ENCODE peak calls at places on chromosomes 4 and X, in four cellular contexts. One of them, this sample, is unnamed.
A peak's percentile ranks its signal among the peaks of the same experiment; 100 is the strongest.

GRCh38 chr4:71550220-71551190 is 211.7 kb downstream of the SLC4A4 start:
- DNase-seq in K562: no peak
- DNase-seq in HepG2: no peak
- DNase-seq in GM12878: no peak
- DNase-seq in this sample: no peak

GRCh38 chr4:56658410-56659003 is 22.6 kb downstream of the HOPX start:
- DNase-seq in K562: no peak
- DNase-seq in HepG2: no peak
- DNase-seq in GM12878: no peak
- DNase-seq in this sample: no peak

GRCh38 chrX:70386240-70386639 is 36.9 kb upstream of the GDPD2 start:
- DNase-seq in K562: no peak
- DNase-seq in HepG2: no peak
- DNase-seq in GM12878: no peak
- DNase-seq in this sample: no peak

GRCh38 chr4:140078366-140078765 is 75.6 kb downstream of the MAML3 start:
- DNase-seq in K562: no peak
- DNase-seq in HepG2: no peak
- DNase-seq in GM12878: no peak
- DNase-seq in this sample: no peak

GRCh38 chr4:48924416-48924815 is 17.8 kb upstream of the OCIAD2 start:
- DNase-seq in K562: no peak
- DNase-seq in HepG2: no peak
- DNase-seq in GM12878: no peak
- DNase-seq in this sample: no peak

GRCh38 chrX:70049925-70050324 is at the start of gene AWAT2:
- DNase-seq in K562: no peak
- DNase-seq in HepG2: no peak
- DNase-seq in GM12878: no peak
- DNase-seq in this sample: no peak

GRCh38 chr4:20997886-20998285 is 297.6 kb downstream of the PACRGL start:
- DNase-seq in K562: no peak
- DNase-seq in HepG2: no peak
- DNase-seq in GM12878: no peak
- DNase-seq in this sample: no peak

GRCh38 chr4:159555873-159556272 is 453.0 kb downstream of the RAPGEF2 start:
- DNase-seq in K562: no peak
- DNase-seq in HepG2: no peak
- DNase-seq in GM12878: no peak
- DNase-seq in this sample: no peak

GRCh38 chr4:11687727-11688126 is 259.0 kb upstream of the HS3ST1 start:
- DNase-seq in K562: no peak
- DNase-seq in HepG2: no peak
- DNase-seq in GM12878: no peak
- DNase-seq in this sample: no peak

GRCh38 chr4:165394275-165394674 is 15.5 kb downstream of the CPE start:
- DNase-seq in K562: no peak
- DNase-seq in HepG2: no peak
- DNase-seq in GM12878: no peak
- DNase-seq in this sample: no peak

GRCh38 chrX:71253253-71254091 is 468 bp downstream of the ZMYM3 start:
- DNase-seq in K562: peak; percentile 77
- DNase-seq in HepG2: peak; percentile 13
- DNase-seq in GM12878: no peak
- DNase-seq in this sample: no peak

GRCh38 chr4:146211440-146211839 is 2.9 kb upstream of the REELD1 start:
- DNase-seq in K562: no peak
- DNase-seq in HepG2: no peak
- DNase-seq in GM12878: no peak
- DNase-seq in this sample: no peak

GRCh38 chrX:21373637-21374162 is 518 bp upstream of the CNKSR2 start:
- DNase-seq in K562: no peak
- DNase-seq in HepG2: no peak
- DNase-seq in GM12878: no peak
- DNase-seq in this sample: no peak

GRCh38 chr4:101025755-101026154 is 321.6 kb downstream of the PPP3CA start:
- DNase-seq in K562: no peak
- DNase-seq in HepG2: no peak
- DNase-seq in GM12878: no peak
- DNase-seq in this sample: no peak

GRCh38 chr4:175350246-175350645 is 432.1 kb downstream of the ADAM29 start:
- DNase-seq in K562: no peak
- DNase-seq in HepG2: no peak
- DNase-seq in GM12878: no peak
- DNase-seq in this sample: no peak

GRCh38 chr4:110087116-110087708 is 111.2 kb downstream of the ELOVL6 start:
- DNase-seq in K562: no peak
- DNase-seq in HepG2: no peak
- DNase-seq in GM12878: no peak
- DNase-seq in this sample: no peak

GRCh38 chrX:36973575-36973974 is 34.6 kb upstream of the FAM47C start:
- DNase-seq in K562: no peak
- DNase-seq in HepG2: no peak
- DNase-seq in GM12878: no peak
- DNase-seq in this sample: no peak

GRCh38 chrX:139202742-139203410 is 327.7 kb upstream of the F9 start:
- DNase-seq in K562: no peak
- DNase-seq in HepG2: no peak
- DNase-seq in GM12878: no peak
- DNase-seq in this sample: no peak

GRCh38 chr4:89681219-89681618 is 155.7 kb downstream of the SNCA start:
- DNase-seq in K562: no peak
- DNase-seq in HepG2: peak; percentile 82
- DNase-seq in GM12878: no peak
- DNase-seq in this sample: peak; percentile 53

GRCh38 chrX:109475174-109475891 is 6.6 kb downstream of the GUCY2F start:
- DNase-seq in K562: peak; percentile 48
- DNase-seq in HepG2: peak; percentile 35
- DNase-seq in GM12878: no peak
- DNase-seq in this sample: no peak

GRCh38 chrX:120753413-120754251 is 122.0 kb downstream of the CT47B1 start:
- DNase-seq in K562: no peak
- DNase-seq in HepG2: no peak
- DNase-seq in GM12878: no peak
- DNase-seq in this sample: no peak

GRCh38 chr4:184802203-184803015 is 23.4 kb downstream of the ACSL1 start:
- DNase-seq in K562: no peak
- DNase-seq in HepG2: no peak
- DNase-seq in GM12878: no peak
- DNase-seq in this sample: no peak

GRCh38 chrX:153971124-153971631 is 440 bp downstream of the HCFC1 start:
- DNase-seq in K562: peak; percentile 90
- DNase-seq in HepG2: peak; percentile 65
- DNase-seq in GM12878: peak; percentile 65
- DNase-seq in this sample: peak; percentile 76

GRCh38 chrX:136220535-136220934 is 30.7 kb downstream of the MAP7D3 start:
- DNase-seq in K562: no peak
- DNase-seq in HepG2: no peak
- DNase-seq in GM12878: no peak
- DNase-seq in this sample: no peak

GRCh38 chr4:28686618-28687017 is 1826.0 kb downstream of the STIM2 start:
- DNase-seq in K562: peak; percentile 2
- DNase-seq in HepG2: peak; percentile 8
- DNase-seq in GM12878: no peak
- DNase-seq in this sample: peak; percentile 27

GRCh38 chr4:108036252-108036651 is 46.6 kb downstream of the HADH start:
- DNase-seq in K562: no peak
- DNase-seq in HepG2: no peak
- DNase-seq in GM12878: no peak
- DNase-seq in this sample: no peak

GRCh38 chr4:151031831-151032605 is 16.9 kb upstream of the LRBA start:
- DNase-seq in K562: peak; percentile 85
- DNase-seq in HepG2: no peak
- DNase-seq in GM12878: peak; percentile 54
- DNase-seq in this sample: no peak

GRCh38 chrX:133323450-133323849 is 91.8 kb downstream of the GPC4 start:
- DNase-seq in K562: no peak
- DNase-seq in HepG2: no peak
- DNase-seq in GM12878: no peak
- DNase-seq in this sample: no peak

GRCh38 chrX:136497556-136498048 is at the start of gene HTATSF1:
- DNase-seq in K562: no peak
- DNase-seq in HepG2: no peak
- DNase-seq in GM12878: no peak
- DNase-seq in this sample: peak; percentile 48

GRCh38 chr4:15402146-15402545 is 25.7 kb upstream of the C1QTNF7 start:
- DNase-seq in K562: no peak
- DNase-seq in HepG2: no peak
- DNase-seq in GM12878: no peak
- DNase-seq in this sample: no peak

GRCh38 chrX:122517781-122518180 is 666.3 kb upstream of the GRIA3 start:
- DNase-seq in K562: no peak
- DNase-seq in HepG2: no peak
- DNase-seq in GM12878: no peak
- DNase-seq in this sample: no peak

GRCh38 chrX:71944369-71944768 is 33.7 kb downstream of the NHSL2 start:
- DNase-seq in K562: no peak
- DNase-seq in HepG2: no peak
- DNase-seq in GM12878: no peak
- DNase-seq in this sample: no peak

GRCh38 chr4:120633810-120634209 is 288.7 kb downstream of the PRDM5 start:
- DNase-seq in K562: no peak
- DNase-seq in HepG2: no peak
- DNase-seq in GM12878: no peak
- DNase-seq in this sample: no peak

GRCh38 chr4:91113130-91113706 is 986.0 kb downstream of the CCSER1 start:
- DNase-seq in K562: peak; percentile 20
- DNase-seq in HepG2: peak; percentile 7
- DNase-seq in GM12878: peak; percentile 5
- DNase-seq in this sample: no peak

GRCh38 chr4:37729649-37730004 is 43.5 kb upstream of the RELL1 start:
- DNase-seq in K562: no peak
- DNase-seq in HepG2: no peak
- DNase-seq in GM12878: no peak
- DNase-seq in this sample: no peak

GRCh38 chrX:39896951-39897740 is 200.6 kb downstream of the BCOR start:
- DNase-seq in K562: no peak
- DNase-seq in HepG2: peak; percentile 24
- DNase-seq in GM12878: no peak
- DNase-seq in this sample: no peak
- TF ChIP-seq HDAC6 in K562: no peak
- TF ChIP-seq HDAC6 in HepG2: no peak
- TF ChIP-seq HDAC6 in GM12878: no peak
- TF ChIP-seq HDAC6 in this sample: no peak

DNA sequence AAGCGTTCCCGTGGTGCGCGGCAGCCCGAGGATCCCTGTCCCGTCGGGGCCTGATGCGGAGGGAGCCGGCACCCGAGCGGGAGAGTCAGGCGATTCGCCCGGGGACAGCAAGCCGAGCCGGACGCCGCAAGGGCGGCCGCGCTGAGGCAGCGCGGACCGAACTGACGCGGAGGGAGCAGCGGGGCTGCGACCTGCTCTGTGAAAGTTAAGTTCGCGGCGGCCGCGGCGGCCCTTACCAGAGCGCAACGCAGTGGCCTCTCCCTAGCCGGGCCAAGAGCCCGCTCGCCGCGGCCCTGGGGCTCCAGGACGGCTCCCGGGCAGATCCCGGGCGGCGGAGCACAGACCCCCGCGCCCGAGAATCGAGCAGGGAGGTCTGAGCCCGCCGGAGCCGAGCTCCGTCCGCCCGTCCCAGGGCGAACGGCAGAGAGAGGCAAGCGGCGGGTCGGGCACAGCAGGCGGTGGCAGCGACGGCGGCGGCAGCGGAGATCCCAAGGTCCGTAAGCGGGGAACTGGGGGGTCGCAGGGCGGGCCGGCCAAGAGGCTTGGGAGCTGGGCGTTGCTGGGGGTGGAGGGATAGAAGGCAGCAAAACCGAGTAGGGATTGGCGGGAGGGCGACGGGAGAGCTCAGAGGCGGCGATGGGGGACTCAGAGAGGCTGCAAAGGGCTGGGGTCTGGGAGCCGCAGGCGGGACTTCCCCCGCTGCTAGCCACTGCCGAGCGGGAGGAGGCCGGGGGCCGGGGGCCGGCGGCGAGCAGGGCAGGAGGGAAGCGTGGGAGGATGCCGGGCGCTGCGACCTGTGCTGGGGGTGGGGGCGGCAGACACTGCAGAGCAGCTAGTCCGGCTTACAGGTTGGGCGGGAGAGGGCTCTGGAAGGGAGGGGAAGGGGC is 1.0 kb downstream of the GPR50 start:
- DNase-seq in K562: no peak
- DNase-seq in HepG2: no peak
- DNase-seq in GM12878: no peak
- DNase-seq in this sample: peak; percentile 66
- TF ChIP-seq EZH2 in K562: no peak
- TF ChIP-seq EZH2 in HepG2: peak; percentile 72
- TF ChIP-seq EZH2 in GM12878: no peak
- TF ChIP-seq EZH2 in this sample: peak; percentile 45

DNA sequence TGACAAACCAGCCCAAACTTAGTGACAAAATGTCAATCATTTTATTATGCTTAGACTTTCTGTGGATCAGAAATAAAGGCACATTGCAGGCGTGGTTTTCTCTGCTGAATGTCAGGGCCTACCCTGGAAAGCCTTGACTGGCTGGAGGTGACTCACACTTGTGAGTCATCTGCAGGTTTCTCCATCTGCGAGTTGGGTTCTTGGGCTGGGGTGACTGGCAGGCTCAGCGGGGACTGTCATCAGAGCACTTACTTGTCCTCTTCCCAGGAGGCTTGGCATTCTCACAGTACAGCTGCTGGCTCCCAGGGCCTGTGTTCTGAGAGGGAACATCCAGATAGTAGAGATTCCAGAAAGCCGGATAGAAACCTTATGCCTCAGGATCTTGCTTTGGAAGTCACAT is 153.8 kb upstream of the AGA start:
- DNase-seq in K562: peak; percentile 28
- DNase-seq in HepG2: peak; percentile 2
- DNase-seq in GM12878: no peak
- DNase-seq in this sample: no peak
- TF ChIP-seq HDAC6 in K562: no peak
- TF ChIP-seq HDAC6 in HepG2: no peak
- TF ChIP-seq HDAC6 in GM12878: no peak
- TF ChIP-seq HDAC6 in this sample: no peak

DNA sequence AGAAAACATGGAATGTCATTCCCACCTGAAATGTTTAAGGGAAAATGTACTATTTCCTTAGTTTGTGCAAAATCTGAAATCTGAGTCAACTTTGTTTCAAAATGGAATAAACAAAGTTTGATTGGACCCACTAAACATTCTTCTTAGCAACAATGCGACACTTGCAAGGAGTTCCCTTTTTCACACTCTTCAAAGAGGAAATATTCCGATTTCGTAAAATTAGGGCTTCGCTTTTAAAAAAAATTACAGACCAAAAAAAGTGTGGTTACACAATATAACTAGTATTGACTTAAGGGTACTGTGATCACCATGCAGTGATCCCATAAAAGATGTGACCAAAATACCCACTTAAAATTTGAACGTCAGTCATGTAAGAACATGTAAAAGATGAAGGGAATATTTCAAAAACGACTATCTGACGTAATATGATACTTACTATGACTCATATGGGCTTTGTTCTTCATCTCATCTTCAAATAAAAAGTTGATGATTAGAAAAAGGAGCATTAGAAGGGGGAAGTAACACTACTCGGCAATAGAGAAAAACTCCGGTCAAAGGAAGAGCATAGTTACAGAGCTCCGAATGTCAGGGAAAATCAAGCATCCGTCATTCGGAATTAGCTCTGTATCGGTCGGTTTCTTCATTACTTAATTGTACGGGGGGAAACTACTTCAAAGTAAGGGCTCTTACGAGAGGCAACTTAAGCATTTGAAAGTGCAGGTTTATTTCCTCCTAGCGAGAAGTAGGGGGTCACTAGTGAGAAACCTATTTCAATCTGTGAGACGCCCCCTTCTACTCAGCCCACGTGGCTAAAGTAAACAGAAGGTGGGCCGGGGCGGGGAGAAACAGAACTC is 1.4 kb upstream of the TET2 start:
- DNase-seq in K562: no peak
- DNase-seq in HepG2: no peak
- DNase-seq in GM12878: no peak
- DNase-seq in this sample: no peak
- TF ChIP-seq EZH2 in K562: no peak
- TF ChIP-seq EZH2 in HepG2: no peak
- TF ChIP-seq EZH2 in GM12878: no peak
- TF ChIP-seq EZH2 in this sample: no peak

This sample was measured in H1.